ENCODE peak calls at places on chromosomes 3 and 15, in nine cellular contexts. J, C, A, G, X, K, U, Q and E are unnamed samples.

GRCh38 chr3:119301662-119302061 is 7.5 kb downstream of the ARHGAP31 start:
- DNase-seq in X (no peak), J (no peak), G (no peak), U (no peak), K (no peak), C (no peak), Q (no peak), A (no peak), E (peak)

GRCh38 chr3:190044142-190044541 is 76.6 kb downstream of the P3H2 start:
- DNase-seq in J (no peak), G (no peak), C (peak), Q (peak), K (no peak), A (no peak), X (peak), U (peak), E (no peak)

GRCh38 chr3:126535636-126536035 is 11.7 kb downstream of the CHST13 start:
- DNase-seq in G (no peak), J (no peak), A (peak), U (no peak), Q (no peak), X (no peak), C (no peak), K (no peak), E (no peak)

GRCh38 chr15:68603951-68604350 is 25.2 kb downstream of the CORO2B start:
- DNase-seq in U (no peak), K (no peak), X (no peak), J (no peak), Q (no peak), C (peak), A (no peak), G (no peak), E (no peak)

GRCh38 chr3:88807471-88808090 is 299.8 kb upstream of the EPHA3 start:
- DNase-seq in G (no peak), A (no peak), K (no peak), J (no peak), Q (peak), X (peak), C (peak), U (peak), E (no peak)

GRCh38 chr3:46996689-46997452 is 17.4 kb downstream of the NBEAL2 start:
- DNase-seq in A (peak), K (no peak), C (no peak), X (no peak), G (no peak), Q (no peak), J (no peak), U (no peak), E (no peak)

GRCh38 chr3:114510201-114510600 is 216.4 kb downstream of the TIGIT start:
- DNase-seq in U (no peak), J (no peak), K (no peak), A (no peak), G (no peak), Q (no peak), C (no peak), X (no peak), E (no peak)

GRCh38 chr3:39383913-39384664 is 919 bp downstream of the SLC25A38 start:
- DNase-seq in C (peak), Q (peak), X (peak), A (peak), G (peak), J (no peak), U (peak), K (no peak), E (peak)

GRCh38 chr15:78625621-78626280 is 5.0 kb upstream of the CHRNA3 start:
- DNase-seq in A (no peak), G (no peak), X (no peak), Q (no peak), U (no peak), K (peak), C (no peak), J (no peak), E (no peak)

GRCh38 chr3:11212301-11212613 is 58.0 kb downstream of the HRH1 start:
- DNase-seq in U (no peak), Q (peak), K (no peak), J (no peak), A (no peak), C (peak), X (peak), G (no peak), E (no peak)

GRCh38 chr15:56794923-56795329 is 61.6 kb upstream of the ZNF280D start:
- DNase-seq in A (no peak), G (no peak), J (no peak), U (no peak), K (no peak), Q (peak), X (peak), C (peak), E (no peak)

GRCh38 chr3:48222616-48223513 is at the start of gene CAMP:
- DNase-seq in K (no peak), U (no peak), X (peak), G (no peak), C (peak), A (peak), J (peak), Q (peak), E (no peak)

GRCh38 chr3:25532763-25533162 is 104.7 kb downstream of the RARB start:
- DNase-seq in G (no peak), C (peak), J (no peak), Q (peak), A (no peak), U (no peak), X (no peak), K (no peak), E (no peak)

GRCh38 chr3:44795197-44795596 is 33.6 kb downstream of the KIF15 start:
- DNase-seq in K (no peak), Q (no peak), X (peak), C (no peak), U (no peak), J (no peak), A (no peak), G (no peak), E (no peak)

GRCh38 chr3:192899540-192899982 is 18.1 kb downstream of the MB21D2 start:
- DNase-seq in Q (peak), U (no peak), G (no peak), A (no peak), K (no peak), X (peak), J (no peak), C (peak), E (no peak)

GRCh38 chr3:58573638-58574037 is 3.6 kb downstream of the FAM107A start:
- DNase-seq in K (no peak), U (no peak), G (no peak), C (peak), A (no peak), J (no peak), Q (peak), X (peak), E (no peak)

GRCh38 chr15:66581972-66582537 is 16.3 kb upstream of the LCTL start:
- DNase-seq in K (no peak), J (no peak), C (peak), X (no peak), G (no peak), Q (peak), U (no peak), A (no peak), E (no peak)

GRCh38 chr3:52854013-52854412 is 19.2 kb upstream of the MUSTN1 start:
- DNase-seq in K (no peak), A (no peak), X (no peak), C (no peak), J (no peak), U (no peak), Q (no peak), G (no peak), E (no peak)

GRCh38 chr3:30353711-30354467 is 252.5 kb upstream of the TGFBR2 start:
- DNase-seq in C (no peak), A (no peak), U (no peak), G (peak), Q (no peak), X (no peak), K (no peak), J (no peak), E (no peak)